ENCODE peak calls at places on chromosomes 16 and 17, in eight cellular contexts. L is posterior vena cava; X is lower lobe of right lung; I is CD4-positive, alpha-beta memory T cell; E is PC-9; G is activated T-cell treated with anti-CD3 and anti-CD28 coated beads for 4 hours; W is kidney; R is left lung. T is an unnamed sample.

GRCh38 chr16:81940781-81941560 is 70.3 kb downstream of the SDR42E1 start:
- DNase-seq in W (no peak), R (no peak), X (no peak), G (no peak), L (no peak), I (peak; percentile 15), E (peak; percentile 64), T (peak; percentile 58)

GRCh38 chr17:5118219-5118618 is 2.4 kb downstream of the USP6 start:
- DNase-seq in I (no peak), W (peak; percentile 50), L (peak; percentile 47), X (peak; percentile 18), R (no peak), G (no peak), E (no peak), T (no peak)

GRCh38 chr16:6726621-6727020 is 606.0 kb upstream of the RBFOX1 start:
- DNase-seq in I (no peak), R (no peak), L (no peak), W (no peak), G (no peak), E (no peak), X (no peak), T (no peak)

GRCh38 chr17:32551186-32551955 is 64.6 kb downstream of the CDK5R1 start:
- DNase-seq in X (no peak), G (no peak), W (no peak), I (no peak), L (no peak), R (no peak), E (peak; percentile 91), T (peak; percentile 24)

GRCh38 chr17:82647593-82648164 is 565 bp downstream of the WDR45B start:
- DNase-seq in X (no peak), R (no peak), I (peak; percentile 40), G (peak; percentile 36), W (peak; percentile 88), E (no peak), L (peak; percentile 87), T (peak; percentile 53)

GRCh38 chr16:70772493-70772892 is 28.5 kb downstream of the VAC14 start:
- DNase-seq in W (no peak), E (no peak), L (no peak), G (no peak), X (no peak), R (no peak), I (no peak), T (no peak)

GRCh38 chr17:79647456-79647915 is 36.6 kb upstream of the RBFOX3 start:
- DNase-seq in L (peak; percentile 73), R (peak; percentile 10), W (no peak), X (no peak), E (no peak), G (no peak), I (no peak), T (no peak)

GRCh38 chr16:20074089-20074956 is 633 bp upstream of the GPR139 start:
- DNase-seq in L (no peak), W (no peak), E (no peak), I (no peak), G (no peak), X (no peak), R (no peak), T (no peak)

GRCh38 chr16:1508494-1509167 is 15.5 kb downstream of the TELO2 start:
- DNase-seq in G (no peak), X (no peak), R (no peak), E (no peak), L (no peak), W (no peak), I (no peak), T (no peak)

T was measured in Calu3.